ENCODE peak calls at places on chromosomes 6 and 20, in nine cellular contexts. C is lower leg skin, B is ovary, J is HepG2, D is H54, Y is testis, H is stomach, P is breast epithelium, Q is K562. X is an unnamed sample.

GRCh38 chr6:81465859-81466258 is 286.6 kb downstream of the TENT5A start:
- DNase-seq in Y (peak), C (no peak), H (no peak), Q (no peak), B (no peak), P (no peak), D (no peak), J (peak), X (peak)

GRCh38 chr20:49872056-49872455 is 43.3 kb downstream of the SPATA2 start:
- DNase-seq in J (no peak), D (no peak), Q (no peak), H (no peak), B (no peak), P (no peak), C (no peak), Y (no peak), X (no peak)

GRCh38 chr20:32978009-32978335 is 26.3 kb downstream of the SUN5 start:
- DNase-seq in B (no peak), C (no peak), P (no peak), J (no peak), Q (no peak), D (no peak), H (no peak), Y (no peak), X (no peak)

GRCh38 chr6:158207452-158207788 is 39.3 kb downstream of the GTF2H5 start:
- DNase-seq in D (no peak), Y (no peak), C (no peak), B (no peak), P (no peak), H (no peak), Q (no peak), J (peak), X (no peak)

GRCh38 chr6:12592634-12593033 is 123.9 kb upstream of the PHACTR1 start:
- DNase-seq in Y (no peak), P (peak), H (no peak), Q (no peak), B (no peak), D (peak), J (no peak), C (no peak), X (no peak)

GRCh38 chr6:21348462-21349195 is 244.9 kb upstream of the SOX4 start:
- DNase-seq in Q (no peak), B (peak), C (peak), D (peak), H (no peak), P (no peak), J (no peak), Y (no peak), X (no peak)

GRCh38 chr20:22701679-22702308 is 117.4 kb upstream of the FOXA2 start:
- DNase-seq in D (no peak), C (no peak), Q (no peak), H (no peak), B (no peak), J (no peak), P (no peak), Y (no peak), X (no peak)

GRCh38 chr6:136435096-136435495 is 115.1 kb downstream of the MAP7 start:
- DNase-seq in P (no peak), H (no peak), Y (no peak), C (no peak), B (no peak), J (no peak), Q (no peak), D (no peak), X (no peak)

GRCh38 chr20:37247547-37247946 is 14.1 kb downstream of the GHRH start:
- DNase-seq in Q (no peak), C (no peak), J (peak), B (no peak), H (no peak), Y (no peak), P (no peak), D (no peak), X (no peak)

GRCh38 chr6:113971786-113972185 is 838 bp upstream of the HDAC2 start:
- DNase-seq in C (no peak), Y (peak), P (no peak), Q (no peak), J (no peak), D (no peak), H (no peak), B (no peak), X (peak)

GRCh38 chr20:23103284-23104018 is 17.3 kb upstream of the CD93 start:
- DNase-seq in C (no peak), P (no peak), J (no peak), Q (no peak), H (no peak), Y (no peak), B (no peak), D (no peak), X (no peak)

GRCh38 chr20:49938173-49939163 is 2.3 kb downstream of the RNF114 start:
- DNase-seq in H (peak), D (no peak), Q (no peak), J (no peak), Y (peak), B (peak), P (no peak), C (peak), X (no peak)

GRCh38 chr20:47704746-47705496 is 80.4 kb downstream of the SULF2 start:
- DNase-seq in C (no peak), P (no peak), B (no peak), Q (no peak), H (no peak), D (no peak), J (no peak), Y (peak), X (no peak)

GRCh38 chr6:36840471-36841461 is 1.5 kb upstream of the CPNE5 start:
- DNase-seq in C (no peak), B (peak), J (peak), P (no peak), H (no peak), Q (no peak), Y (peak), D (no peak), X (peak)

GRCh38 chr6:29521006-29521680 is 33.4 kb upstream of the MAS1L start:
- DNase-seq in Q (no peak), J (no peak), Y (no peak), H (no peak), B (no peak), D (no peak), C (no peak), P (no peak), X (no peak)

GRCh38 chr6:8054276-8054675 is 9.9 kb downstream of the BLOC1S5 start:
- DNase-seq in Q (no peak), B (no peak), Y (no peak), P (no peak), D (no peak), C (no peak), H (no peak), J (no peak), X (no peak)

GRCh38 chr20:36544134-36545018 is 3.1 kb downstream of the MYL9 start:
- DNase-seq in H (no peak), D (peak), Y (no peak), B (no peak), C (no peak), J (no peak), P (no peak), Q (no peak), X (no peak)

GRCh38 chr20:6708010-6708409 is 59.5 kb upstream of the BMP2 start:
- DNase-seq in P (no peak), B (peak), J (no peak), Y (peak), H (peak), D (no peak), Q (no peak), C (no peak), X (no peak)

GRCh38 chr6:4603856-4604369 is 172.3 kb upstream of the CDYL start:
- DNase-seq in H (no peak), Q (no peak), P (no peak), Y (no peak), D (no peak), B (no peak), J (no peak), C (no peak), X (no peak)

GRCh38 chr6:40383348-40384115 is 203.6 kb downstream of the LRFN2 start:
- DNase-seq in P (no peak), H (no peak), C (no peak), Y (no peak), B (no peak), D (no peak), J (no peak), Q (no peak), X (no peak)

GRCh38 chr6:94071835-94072234 is 652.5 kb upstream of the EPHA7 start:
- DNase-seq in Y (no peak), D (no peak), B (no peak), P (no peak), J (no peak), C (no peak), Q (no peak), H (no peak), X (no peak)

GRCh38 chr6:129498556-129498940 is 211.4 kb downstream of the ARHGAP18 start:
- DNase-seq in J (no peak), H (no peak), P (no peak), B (no peak), Q (no peak), D (no peak), Y (no peak), C (no peak), X (no peak)

GRCh38 chr6:43096451-43097097 is 20.5 kb downstream of the PTK7 start:
- DNase-seq in Y (no peak), P (peak), H (peak), C (no peak), Q (no peak), D (peak), B (peak), J (no peak), X (no peak)

GRCh38 chr20:17304785-17305184 is 77.9 kb downstream of the PCSK2 start:
- DNase-seq in C (no peak), B (no peak), D (no peak), J (no peak), P (no peak), Y (no peak), Q (no peak), H (no peak), X (no peak)

GRCh38 chr6:45423901-45424627 is 46.3 kb upstream of the SUPT3H start:
- DNase-seq in C (no peak), Y (peak), H (peak), Q (no peak), D (no peak), P (no peak), J (no peak), B (peak), X (no peak)
- TF ChIP-seq POLR2A in C (no peak), Y (no peak), H (no peak), Q (no peak), D (no peak), P (no peak), J (no peak), B (no peak), X (no peak)

GRCh38 chr6:164166515-164166914 is 752.0 kb downstream of the QKI start:
- DNase-seq in J (no peak), H (no peak), Y (no peak), Q (no peak), P (no peak), B (no peak), D (no peak), C (no peak), X (no peak)

GRCh38 chr6:164166996-164167395 is 752.5 kb downstream of the QKI start:
- DNase-seq in P (no peak), Q (no peak), Y (no peak), C (no peak), B (no peak), H (no peak), J (no peak), D (no peak), X (no peak)

GRCh38 chr6:164169355-164169754 is 754.8 kb downstream of the QKI start:
- DNase-seq in Y (no peak), H (no peak), D (no peak), P (no peak), Q (no peak), C (no peak), J (no peak), B (no peak), X (no peak)

GRCh38 chr6:164167873-164168405 is 753.4 kb downstream of the QKI start:
- DNase-seq in H (no peak), Q (no peak), P (no peak), B (no peak), C (no peak), D (no peak), Y (no peak), J (no peak), X (no peak)

GRCh38 chr6:164168595-164168994 is 754.1 kb downstream of the QKI start:
- DNase-seq in C (no peak), H (no peak), Y (no peak), D (no peak), B (no peak), J (no peak), Q (no peak), P (no peak), X (no peak)
- TF ChIP-seq POLR2A in C (no peak), H (no peak), Y (no peak), D (no peak), B (no peak), J (no peak), Q (no peak), P (no peak), X (no peak)

DNA sequence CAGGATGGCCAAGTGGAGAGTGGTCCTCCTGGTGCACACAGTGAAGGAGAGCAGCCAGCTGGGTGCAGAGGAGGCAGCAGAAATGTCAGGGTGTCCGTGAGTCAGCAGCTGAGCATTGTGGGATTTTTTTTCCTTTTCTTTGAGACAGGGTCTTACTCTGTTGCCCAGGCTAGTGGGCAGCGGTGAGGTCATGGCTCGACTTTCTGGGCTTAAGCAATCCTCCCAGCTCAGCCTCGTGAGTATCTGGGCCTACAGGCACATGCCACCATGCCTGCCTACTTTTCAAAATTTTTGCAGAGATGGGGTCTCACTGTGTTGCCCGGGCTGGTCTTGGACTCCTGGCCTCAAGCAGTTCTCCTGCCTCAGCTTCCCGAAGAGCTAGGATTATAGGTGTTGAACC is 16.0 kb downstream of the ARID1B start:
- DNase-seq in Q (no peak), C (no peak), P (no peak), D (no peak), Y (no peak), H (no peak), J (no peak), B (no peak), X (no peak)
- TF ChIP-seq POLR2A in Q (no peak), C (no peak), P (no peak), D (no peak), Y (no peak), H (no peak), J (no peak), B (no peak), X (no peak)

GRCh38 chr20:31853481-31853880 is 8.1 kb upstream of the FOXS1 start:
- DNase-seq in D (no peak), Y (no peak), P (no peak), H (no peak), Q (no peak), J (no peak), B (no peak), C (no peak), X (no peak)

GRCh38 chr20:31859998-31860380 is 10.3 kb downstream of the DUSP15 start:
- DNase-seq in J (no peak), P (no peak), Q (no peak), B (no peak), D (no peak), C (no peak), Y (no peak), H (no peak), X (no peak)

GRCh38 chr20:31857861-31858835 is 12.2 kb downstream of the DUSP15 start:
- DNase-seq in D (no peak), C (no peak), B (peak), J (no peak), Q (no peak), H (no peak), P (no peak), Y (no peak), X (no peak)

GRCh38 chr20:31859266-31859997 is 10.9 kb downstream of the DUSP15 start:
- DNase-seq in J (no peak), Y (no peak), Q (no peak), B (peak), H (no peak), P (no peak), D (no peak), C (no peak), X (no peak)

GRCh38 chr20:31856516-31856915 is 11.1 kb upstream of the FOXS1 start:
- DNase-seq in Y (no peak), P (no peak), B (no peak), H (no peak), Q (no peak), C (no peak), J (no peak), D (no peak), X (no peak)
- TF ChIP-seq POLR2A in Y (no peak), P (no peak), B (no peak), H (no peak), Q (no peak), C (no peak), J (no peak), D (no peak), X (no peak)

GRCh38 chr20:20070871-20071726 is 18.8 kb downstream of the CFAP61 start:
- DNase-seq in P (no peak), Y (no peak), C (no peak), J (peak), Q (no peak), H (no peak), D (no peak), B (no peak), X (peak)

GRCh38 chr20:20075032-20075431 is 22.7 kb downstream of the CFAP61 start:
- DNase-seq in C (no peak), Y (no peak), P (no peak), H (no peak), D (no peak), B (no peak), Q (no peak), J (no peak), X (no peak)

GRCh38 chr20:20076297-20077065 is 24.1 kb downstream of the CFAP61 start:
- DNase-seq in Y (no peak), H (no peak), D (peak), C (peak), Q (no peak), P (no peak), J (no peak), B (no peak), X (no peak)

GRCh38 chr20:20078041-20078440 is 25.7 kb downstream of the CFAP61 start:
- DNase-seq in Q (no peak), J (no peak), C (no peak), D (no peak), Y (no peak), B (no peak), P (no peak), H (no peak), X (no peak)

GRCh38 chr20:20073851-20074252 is 21.5 kb downstream of the CFAP61 start:
- DNase-seq in D (no peak), Y (no peak), C (no peak), B (no peak), J (no peak), P (no peak), Q (no peak), H (no peak), X (no peak)
- TF ChIP-seq POLR2A in D (no peak), Y (no peak), C (no peak), B (no peak), J (no peak), P (no peak), Q (no peak), H (no peak), X (no peak)

DNA sequence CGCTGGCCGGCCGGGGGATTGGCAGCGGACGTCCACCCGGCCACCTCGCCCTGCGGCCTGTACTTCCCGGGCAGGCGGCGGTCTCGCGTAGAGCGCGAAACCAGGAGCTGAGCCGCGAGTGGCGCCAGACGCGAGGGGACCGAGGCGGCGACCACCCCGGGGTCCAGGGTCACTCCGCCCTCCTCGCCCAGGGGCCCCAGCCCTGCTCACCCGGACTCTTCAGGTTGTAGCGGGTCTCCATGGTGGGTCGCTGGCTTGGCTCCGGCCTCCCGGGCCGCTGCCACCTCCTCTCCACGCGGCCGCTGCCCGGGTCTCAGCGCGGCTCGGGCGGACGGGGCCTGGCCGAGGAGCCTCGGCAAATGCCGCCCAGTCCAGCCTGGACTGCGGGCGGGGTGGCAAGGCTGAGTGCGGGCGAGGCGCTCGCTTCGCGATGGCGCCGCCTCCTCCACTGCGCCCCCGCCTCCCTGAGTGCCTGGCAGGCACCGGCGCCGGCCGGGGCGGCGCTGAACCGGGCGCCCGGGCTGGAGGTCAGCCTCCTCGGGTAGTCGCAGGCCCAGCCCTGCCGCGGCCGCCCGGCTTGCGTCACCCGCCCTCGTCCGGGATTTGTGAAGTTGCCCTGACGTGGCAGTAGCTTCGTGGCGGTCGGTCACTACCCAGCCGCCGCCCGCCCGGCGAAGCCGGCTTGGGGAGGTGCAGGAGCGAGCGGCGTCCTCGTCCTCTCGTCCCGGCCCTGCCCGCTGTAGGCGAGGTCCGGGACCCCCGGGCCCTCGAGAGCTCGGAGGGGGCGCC is at the start of gene UBE2J1:
- DNase-seq in P (peak), Y (peak), D (peak), J (peak), C (peak), Q (peak), B (peak), H (peak), X (peak)
- TF ChIP-seq POLR2A in P (peak), Y (peak), D (peak), J (peak), C (peak), Q (peak), B (peak), H (no peak), X (peak)

GRCh38 chr6:112232845-112233256 is 21.5 kb downstream of the LAMA4 start:
- DNase-seq in B (no peak), Q (no peak), Y (peak), D (no peak), P (no peak), C (no peak), J (no peak), H (no peak), X (no peak)

GRCh38 chr6:112231609-112232060 is 22.7 kb downstream of the LAMA4 start:
- DNase-seq in D (no peak), B (no peak), Y (no peak), C (no peak), Q (no peak), P (no peak), H (no peak), J (no peak), X (no peak)

GRCh38 chr6:112234596-112234995 is 19.8 kb downstream of the LAMA4 start:
- DNase-seq in D (no peak), J (no peak), B (no peak), C (no peak), P (no peak), H (no peak), Y (no peak), Q (no peak), X (no peak)

GRCh38 chr6:112235956-112236355 is 18.4 kb downstream of the LAMA4 start:
- DNase-seq in J (no peak), D (no peak), P (no peak), Y (no peak), Q (no peak), B (no peak), C (no peak), H (no peak), X (no peak)

GRCh38 chr6:112233864-112234263 is 20.5 kb downstream of the LAMA4 start:
- DNase-seq in J (no peak), H (no peak), Q (no peak), Y (no peak), C (no peak), D (no peak), B (no peak), P (no peak), X (no peak)
- TF ChIP-seq POLR2A in J (no peak), H (no peak), Q (no peak), Y (no peak), C (no peak), D (no peak), B (no peak), P (no peak), X (no peak)

GRCh38 chr6:27814665-27815424 is 97.4 kb downstream of the OR2B2 start:
- DNase-seq in Q (no peak), Y (peak), C (peak), H (peak), B (peak), D (no peak), J (peak), P (peak), X (peak)
- TF ChIP-seq POLR2A in Q (no peak), Y (no peak), C (no peak), H (no peak), B (no peak), D (no peak), J (no peak), P (no peak), X (peak)

GRCh38 chr6:167797079-167797870 is 29.4 kb upstream of the AFDN start:
- DNase-seq in C (peak), Y (peak), H (no peak), P (no peak), Q (no peak), B (no peak), J (no peak), D (no peak), X (no peak)
- TF ChIP-seq POLR2A in C (no peak), Y (no peak), H (no peak), P (no peak), Q (no peak), B (no peak), J (no peak), D (no peak), X (no peak)